ENCODE peak calls at places on chromosomes 2 and 18, in six cellular contexts. O is neural progenitor cell, M is mammary epithelial cell, D is HepG2, T is colonic mucosa, Q is mesenchymal stem cell. C is an unnamed sample.
A peak's percentile ranks its signal among the peaks of the same experiment; 100 is the strongest.

GRCh38 chr2:121436918-121437317 is 93.8 kb upstream of the RNU4ATAC start:
- DNase-seq in O (no peak), M (no peak), D (no peak), T (no peak), Q (no peak), C (no peak)

GRCh38 chr18:79763407-79763806 is 34.3 kb upstream of the KCNG2 start:
- DNase-seq in O (no peak), M (no peak), D (no peak), T (no peak), Q (no peak), C (no peak)

GRCh38 chr18:36411745-36412168 is 114.2 kb downstream of the FHOD3 start:
- DNase-seq in O (peak; percentile 66), M (no peak), D (peak; percentile 21), T (no peak), Q (peak; percentile 10), C (peak; percentile 53)

GRCh38 chr2:176763871-176764404 is 448.7 kb upstream of the HNRNPA3 start:
- DNase-seq in O (peak; percentile 60), M (no peak), D (no peak), T (no peak), Q (no peak), C (peak; percentile 27)

GRCh38 chr18:22538463-22538862 is 120.7 kb upstream of the CTAGE1 start:
- DNase-seq in O (no peak), M (no peak), D (no peak), T (no peak), Q (no peak), C (peak; percentile 66)

GRCh38 chr2:85106489-85107180 is 26.6 kb upstream of the TCF7L1 start:
- DNase-seq in O (no peak), M (peak; percentile 72), D (no peak), T (no peak), Q (peak; percentile 48), C (peak; percentile 70)

GRCh38 chr2:212595036-212595654 is 56.5 kb upstream of the ERBB4 start:
- DNase-seq in O (no peak), M (peak; percentile 46), D (peak; percentile 5), T (no peak), Q (peak; percentile 3), C (peak; percentile 39)

GRCh38 chr2:64952896-64953482 is 36.2 kb upstream of the SLC1A4 start:
- DNase-seq in O (no peak), M (peak; percentile 65), D (no peak), T (no peak), Q (peak; percentile 96), C (peak; percentile 81)

GRCh38 chr2:97751752-97752151 is 38.4 kb downstream of the ZAP70 start:
- DNase-seq in O (no peak), M (peak; percentile 21), D (no peak), T (no peak), Q (peak; percentile 66), C (no peak)

GRCh38 chr2:120237491-120237902 is 14.3 kb upstream of the TMEM185B start:
- DNase-seq in O (peak; percentile 27), M (peak; percentile 37), D (no peak), T (peak; percentile 52), Q (peak; percentile 89), C (peak; percentile 89)

GRCh38 chr2:10934979-10935350 is 23.2 kb downstream of the KCNF1 start:
- DNase-seq in O (no peak), M (no peak), D (no peak), T (no peak), Q (no peak), C (no peak)

GRCh38 chr2:27148801-27149439 is at the start of gene TCF23:
- DNase-seq in O (no peak), M (no peak), D (no peak), T (no peak), Q (no peak), C (no peak)

GRCh38 chr2:236579746-236580315 is 10.2 kb downstream of the ACKR3 start:
- DNase-seq in O (no peak), M (no peak), D (no peak), T (no peak), Q (no peak), C (no peak)

GRCh38 chr2:99877963-99878362 is 264.4 kb downstream of the AFF3 start:
- DNase-seq in O (no peak), M (peak; percentile 8), D (no peak), T (no peak), Q (peak; percentile 24), C (no peak)

GRCh38 chr2:25035537-25036220 is 6.2 kb upstream of the EFR3B start:
- DNase-seq in O (no peak), M (no peak), D (no peak), T (no peak), Q (no peak), C (no peak)

GRCh38 chr18:39939209-39939608 is 2015.8 kb upstream of the PIK3C3 start:
- DNase-seq in O (no peak), M (no peak), D (no peak), T (no peak), Q (no peak), C (no peak)

GRCh38 chr18:57846258-57846657 is 43.1 kb upstream of the ATP8B1 start:
- DNase-seq in O (no peak), M (peak; percentile 33), D (no peak), T (no peak), Q (peak; percentile 49), C (peak; percentile 69)

GRCh38 chr2:127634066-127634617 is 11.8 kb upstream of the GPR17 start:
- DNase-seq in O (no peak), M (no peak), D (no peak), T (no peak), Q (no peak), C (no peak)

GRCh38 chr2:147847746-147848391 is 3.0 kb downstream of the ACVR2A start:
- DNase-seq in O (no peak), M (no peak), D (no peak), T (no peak), Q (no peak), C (no peak)

GRCh38 chr2:3953117-3953516 is 249.7 kb downstream of the DCDC2C start:
- DNase-seq in O (no peak), M (no peak), D (no peak), T (no peak), Q (no peak), C (no peak)

GRCh38 chr2:200603972-200604371 is 18.2 kb downstream of the AOX1 start:
- DNase-seq in O (no peak), M (peak; percentile 64), D (peak; percentile 90), T (no peak), Q (peak; percentile 56), C (peak; percentile 77)

GRCh38 chr2:104871566-104872033 is 17.7 kb downstream of the POU3F3 start:
- DNase-seq in O (no peak), M (no peak), D (no peak), T (no peak), Q (no peak), C (no peak)

GRCh38 chr2:73107211-73107926 is 5.4 kb downstream of the RAB11FIP5 start:
- DNase-seq in O (no peak), M (no peak), D (no peak), T (no peak), Q (no peak), C (peak; percentile 76)

GRCh38 chr2:171470129-171470528 is 36.1 kb downstream of the DCAF17 start:
- DNase-seq in O (no peak), M (no peak), D (no peak), T (no peak), Q (no peak), C (no peak)

GRCh38 chr2:233544079-233544690 is 22.4 kb downstream of the USP40 start:
- DNase-seq in O (no peak), M (no peak), D (no peak), T (peak; percentile 39), Q (no peak), C (peak; percentile 14)

GRCh38 chr18:79863161-79863945 is 65.6 kb downstream of the KCNG2 start:
- DNase-seq in O (no peak), M (no peak), D (no peak), T (peak; percentile 8), Q (no peak), C (no peak)

DNA sequence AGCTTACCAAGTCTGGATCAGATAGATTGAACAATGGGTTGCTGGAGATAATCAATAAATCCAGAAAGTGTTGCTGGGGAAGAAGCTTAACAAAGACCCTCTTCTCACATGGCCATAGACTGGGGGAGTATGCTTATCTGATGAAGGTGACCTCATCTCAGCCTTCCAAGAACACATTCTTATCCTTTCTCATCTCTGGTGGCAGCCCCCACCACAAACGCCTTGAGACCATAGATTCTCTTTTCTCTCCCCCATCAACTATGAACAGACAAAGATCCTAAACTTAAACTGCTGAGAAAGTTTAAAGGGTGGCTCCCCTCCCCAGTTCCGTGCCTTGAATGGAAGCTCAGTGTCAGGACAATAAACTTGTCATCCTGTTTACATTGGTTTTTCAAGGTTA is 428.7 kb upstream of the TRIB2 start:
- DNase-seq in O (no peak), M (no peak), D (no peak), T (no peak), Q (no peak), C (no peak)
- H3K9ac ChIP-seq in O (no peak overlapping the region), M (no peak overlapping the region), D (no peak overlapping the region), T (no peak overlapping the region), Q (no peak overlapping the region), C (no peak overlapping the region)

DNA sequence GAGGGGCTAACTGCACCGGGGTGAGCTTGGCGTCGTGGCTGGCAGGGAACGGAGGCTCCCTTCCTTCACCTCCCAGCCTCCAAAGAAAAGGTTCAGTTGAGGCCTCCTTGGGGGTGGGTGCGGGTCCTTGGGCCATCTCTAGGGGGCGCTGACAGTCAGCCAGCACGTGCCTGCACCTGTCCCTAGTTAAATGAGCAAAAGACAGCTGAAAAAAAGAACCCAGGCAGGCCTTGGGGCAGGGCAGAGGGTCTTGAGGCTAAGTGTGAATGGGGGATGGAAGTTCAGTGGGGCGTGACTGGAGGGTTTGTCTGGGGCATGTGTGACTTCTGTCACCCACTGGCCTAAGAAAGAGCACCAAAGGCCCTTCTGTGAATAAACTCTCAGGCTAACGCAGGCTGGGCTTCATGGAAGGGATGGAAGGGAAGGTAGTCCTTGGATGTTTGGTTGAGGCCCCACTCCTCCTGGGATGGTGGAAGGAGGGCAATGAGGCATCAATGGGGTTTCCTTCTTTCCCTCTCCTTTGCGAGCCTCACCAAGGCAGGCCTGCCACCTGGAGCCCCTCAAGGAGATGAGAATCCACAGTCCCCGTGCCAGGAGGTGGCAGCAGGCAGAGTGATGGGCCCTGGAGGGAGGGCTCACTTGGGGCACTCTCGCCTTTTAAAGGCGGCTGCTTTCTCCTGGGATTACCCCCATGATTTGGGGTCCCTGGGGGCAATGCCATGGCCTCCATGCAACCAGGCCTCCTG is 56.2 kb downstream of the ZFP36L2 start:
- DNase-seq in O (peak; percentile 52), M (no peak), D (no peak), T (peak; percentile 84), Q (no peak), C (no peak)
- H3K9ac ChIP-seq in O (no peak overlapping the region), M (no peak overlapping the region), D (no peak overlapping the region), T (peak overlapping the region; percentile 97), Q (no peak overlapping the region), C (no peak overlapping the region)

GRCh38 chr2:219905640-219906039 is 278.2 kb downstream of the SLC4A3 start:
- DNase-seq in O (no peak), M (no peak), D (no peak), T (no peak), Q (no peak), C (no peak)
- H3K9ac ChIP-seq in O (no peak overlapping the region), M (no peak overlapping the region), D (no peak overlapping the region), T (no peak overlapping the region), Q (no peak overlapping the region), C (no peak overlapping the region)

DNA sequence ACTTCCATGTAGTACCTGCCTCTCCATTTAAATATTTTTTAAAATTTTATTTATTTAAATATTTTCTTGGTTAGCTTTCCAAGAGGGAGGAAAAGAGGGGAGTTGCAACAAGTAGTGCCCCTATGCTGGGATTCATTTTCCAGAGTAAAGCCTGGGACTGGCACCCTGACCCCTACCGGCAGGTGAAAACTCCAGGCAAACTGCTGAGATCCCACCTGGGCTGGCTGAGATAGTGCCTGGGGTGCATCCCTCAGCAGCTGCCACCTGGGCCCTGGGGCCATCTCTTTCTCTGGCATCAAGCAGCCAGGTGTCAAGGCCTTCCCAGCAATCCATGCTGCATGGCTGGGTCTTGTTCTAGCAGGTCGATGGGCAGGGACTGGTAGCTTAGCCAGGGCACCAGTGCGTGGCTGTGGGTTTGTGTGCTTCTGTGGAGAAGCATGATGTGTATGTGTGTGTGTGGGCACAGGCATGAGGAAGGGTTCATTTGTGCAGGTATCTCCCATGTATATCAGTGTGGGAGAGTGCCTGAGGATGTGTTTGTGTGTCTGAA is 6.5 kb downstream of the SIX2 start:
- DNase-seq in O (no peak), M (no peak), D (no peak), T (no peak), Q (no peak), C (no peak)
- H3K9ac ChIP-seq in O (no peak overlapping the region), M (no peak overlapping the region), D (no peak overlapping the region), T (no peak overlapping the region), Q (no peak overlapping the region), C (no peak overlapping the region)